ENCODE peak calls at places on chromosomes 12 and 14, in seven cellular contexts. D, U, O, X, I, V and T are unnamed samples.

GRCh38 chr12:109714141-109714912 is 702 bp downstream of the FAM222A start:
- DNase-seq in D (peak; percentile 73), U (peak; percentile 81), O (peak; percentile 57), X (peak; percentile 46), I (peak; percentile 69), V (peak; percentile 78), T (peak; percentile 16)

GRCh38 chr12:4293299-4293941 is 19.9 kb downstream of the CCND2 start:
- DNase-seq in D (no peak), U (no peak), O (no peak), X (peak; percentile 22), I (no peak), V (no peak), T (no peak)

GRCh38 chr12:32761716-32762115 is 6.0 kb upstream of the YARS2 start:
- DNase-seq in D (no peak), U (no peak), O (no peak), X (no peak), I (no peak), V (no peak), T (no peak)

GRCh38 chr12:6323340-6323994 is 13.0 kb downstream of the PLEKHG6 start:
- DNase-seq in D (no peak), U (no peak), O (peak; percentile 86), X (peak; percentile 47), I (peak; percentile 64), V (peak; percentile 92), T (no peak)

GRCh38 chr14:95463173-95463901 is 53.1 kb downstream of the SYNE3 start:
- DNase-seq in D (peak; percentile 76), U (no peak), O (peak; percentile 48), X (peak; percentile 63), I (no peak), V (no peak), T (no peak)

GRCh38 chr14:105700622-105701288 is 174.4 kb downstream of the TMEM121 start:
- DNase-seq in D (no peak), U (no peak), O (no peak), X (no peak), I (no peak), V (no peak), T (no peak)

GRCh38 chr12:70609739-70610491 is 27.3 kb downstream of the PTPRB start:
- DNase-seq in D (peak; percentile 75), U (no peak), O (no peak), X (no peak), I (peak; percentile 66), V (peak; percentile 22), T (no peak)

GRCh38 chr12:55446334-55446733 is 2.5 kb downstream of the OR6C2 start:
- DNase-seq in D (no peak), U (no peak), O (no peak), X (no peak), I (no peak), V (no peak), T (no peak)

GRCh38 chr12:92905811-92906554 is 23.1 kb downstream of the EEA1 start:
- DNase-seq in D (no peak), U (no peak), O (peak; percentile 38), X (no peak), I (no peak), V (no peak), T (no peak)

GRCh38 chr14:105200074-105200473 is 19.0 kb upstream of the NUDT14 start:
- DNase-seq in D (no peak), U (no peak), O (no peak), X (no peak), I (no peak), V (no peak), T (no peak)

GRCh38 chr12:11779286-11779685 is 129.8 kb downstream of the ETV6 start:
- DNase-seq in D (no peak), U (no peak), O (no peak), X (no peak), I (no peak), V (no peak), T (no peak)

GRCh38 chr14:76880432-76880831 is 54.2 kb downstream of the LRRC74A start:
- DNase-seq in D (no peak), U (no peak), O (no peak), X (no peak), I (no peak), V (no peak), T (no peak)

GRCh38 chr12:11862794-11863193 is 207.9 kb upstream of the BCL2L14 start:
- DNase-seq in D (no peak), U (no peak), O (no peak), X (no peak), I (no peak), V (no peak), T (no peak)

GRCh38 chr12:130873106-130873795 is 1.4 kb downstream of the RAN start:
- DNase-seq in D (no peak), U (no peak), O (no peak), X (no peak), I (no peak), V (no peak), T (no peak)

GRCh38 chr12:130876297-130876696 is 4.4 kb downstream of the RAN start:
- DNase-seq in D (no peak), U (no peak), O (no peak), X (no peak), I (no peak), V (no peak), T (no peak)

GRCh38 chr12:130873825-130874224 is 2.0 kb downstream of the RAN start:
- DNase-seq in D (no peak), U (no peak), O (no peak), X (no peak), I (no peak), V (no peak), T (no peak)

GRCh38 chr12:130875193-130875592 is 3.3 kb downstream of the RAN start:
- DNase-seq in D (no peak), U (no peak), O (no peak), X (no peak), I (no peak), V (no peak), T (no peak)

DNA sequence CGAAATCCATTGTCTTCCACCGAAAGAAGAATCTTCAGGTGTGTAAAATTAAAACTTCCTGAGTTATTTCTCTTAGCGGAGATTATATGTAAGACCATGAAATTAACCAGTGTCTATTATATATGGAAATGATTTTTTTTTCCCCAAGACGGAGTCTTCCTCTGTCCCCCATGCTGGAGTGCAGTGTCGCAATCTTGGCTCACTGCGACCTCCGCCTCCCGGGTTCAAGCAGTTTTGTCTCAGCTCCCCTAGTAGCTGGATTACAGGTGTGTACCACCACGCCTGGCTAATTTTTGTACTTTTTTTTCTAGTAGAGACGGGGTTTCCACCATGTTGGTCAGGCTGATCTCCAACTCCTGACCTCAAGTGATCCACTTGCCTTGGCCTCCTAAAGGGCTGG is 2.8 kb downstream of the RAN start:
- DNase-seq in D (no peak), U (no peak), O (no peak), X (no peak), I (no peak), V (no peak), T (no peak)
- H3K27ac ChIP-seq in D (no peak overlapping the region), U (no peak overlapping the region), O (no peak overlapping the region), X (no peak overlapping the region), I (no peak overlapping the region), V (no peak overlapping the region), T (no peak overlapping the region)

GRCh38 chr14:91354979-91355685 is 62.5 kb downstream of the CCDC88C start:
- DNase-seq in D (peak; percentile 56), U (no peak), O (no peak), X (no peak), I (peak; percentile 47), V (no peak), T (no peak)

GRCh38 chr14:91357272-91357671 is 60.3 kb downstream of the CCDC88C start:
- DNase-seq in D (no peak), U (no peak), O (no peak), X (no peak), I (peak; percentile 9), V (no peak), T (no peak)

GRCh38 chr14:91357731-91358319 is 59.8 kb downstream of the CCDC88C start:
- DNase-seq in D (no peak), U (no peak), O (no peak), X (no peak), I (peak; percentile 34), V (no peak), T (no peak)

GRCh38 chr14:91354221-91354916 is 63.3 kb downstream of the CCDC88C start:
- DNase-seq in D (no peak), U (no peak), O (no peak), X (no peak), I (peak; percentile 50), V (no peak), T (no peak)

GRCh38 chr14:91356218-91356763 is 61.3 kb downstream of the CCDC88C start:
- DNase-seq in D (no peak), U (no peak), O (no peak), X (no peak), I (peak; percentile 38), V (no peak), T (no peak)
- H3K4me3 ChIP-seq in D (no peak overlapping the region), U (no peak overlapping the region), O (no peak overlapping the region), X (peak overlapping the region; percentile 13), I (no peak overlapping the region), V (no peak overlapping the region), T (no peak overlapping the region)

GRCh38 chr14:104014764-104015163 is 70.7 kb upstream of the ASPG start:
- DNase-seq in D (no peak), U (no peak), O (no peak), X (no peak), I (no peak), V (no peak), T (no peak)
- H3K27ac ChIP-seq in D (no peak overlapping the region), U (no peak overlapping the region), O (no peak overlapping the region), X (no peak overlapping the region), I (no peak overlapping the region), V (no peak overlapping the region), T (no peak overlapping the region)

GRCh38 chr14:32019271-32019670 is 57.8 kb upstream of the ARHGAP5 start:
- DNase-seq in D (no peak), U (no peak), O (no peak), X (no peak), I (no peak), V (no peak), T (no peak)
- H3K4me3 ChIP-seq in D (no peak overlapping the region), U (no peak overlapping the region), O (no peak overlapping the region), X (no peak overlapping the region), I (no peak overlapping the region), V (no peak overlapping the region), T (no peak overlapping the region)

GRCh38 chr12:57434517-57435223 is at the start of gene INHBC:
- DNase-seq in D (no peak), U (no peak), O (no peak), X (no peak), I (no peak), V (no peak), T (no peak)
- H3K27ac ChIP-seq in D (no peak within 1 kb of the TSS), U (no peak within 1 kb of the TSS), O (no peak within 1 kb of the TSS), X (no peak within 1 kb of the TSS), I (no peak within 1 kb of the TSS), V (no peak within 1 kb of the TSS), T (no peak within 1 kb of the TSS)